ENCODE peak calls at places on chromosomes 7 and 10, in five cellular contexts. G, J, B, M and P are unnamed samples.

GRCh38 chr7:23967949-23968599 is 258.1 kb downstream of the STK31 start:
- DNase-seq in G (no peak), J (no peak), B (no peak), M (no peak), P (no peak)

GRCh38 chr7:158023157-158023556 is 564.5 kb downstream of the PTPRN2 start:
- DNase-seq in G (no peak), J (no peak), B (no peak), M (no peak), P (no peak)

GRCh38 chr7:99563650-99564049 is 5.2 kb downstream of the ZNF655 start:
- DNase-seq in G (no peak), J (no peak), B (peak), M (no peak), P (no peak)

GRCh38 chr7:20316706-20317105 is 14.0 kb upstream of the ITGB8 start:
- DNase-seq in G (no peak), J (no peak), B (no peak), M (no peak), P (no peak)

GRCh38 chr10:96371356-96371755 is 12.6 kb upstream of the OPALIN start:
- DNase-seq in G (no peak), J (no peak), B (no peak), M (no peak), P (no peak)

GRCh38 chr7:89623018-89623672 is 531.1 kb upstream of the STEAP1 start:
- DNase-seq in G (peak), J (no peak), B (peak), M (no peak), P (peak)

GRCh38 chr10:102451105-102451969 is at the start of gene C10orf95:
- DNase-seq in G (no peak), J (no peak), B (no peak), M (no peak), P (no peak)

GRCh38 chr7:2138146-2138765 is 94.5 kb downstream of the MAD1L1 start:
- DNase-seq in G (no peak), J (no peak), B (no peak), M (no peak), P (no peak)

GRCh38 chr7:90574136-90574819 is 21.8 kb upstream of the CDK14 start:
- DNase-seq in G (no peak), J (no peak), B (no peak), M (no peak), P (no peak)

GRCh38 chr10:78416031-78416800 is 382.6 kb downstream of the RPS24 start:
- DNase-seq in G (peak), J (no peak), B (no peak), M (no peak), P (no peak)

GRCh38 chr7:130611206-130611605 is 57.3 kb downstream of the COPG2 start:
- DNase-seq in G (no peak), J (no peak), B (no peak), M (no peak), P (no peak)

GRCh38 chr7:138002828-138003189 is 923 bp upstream of the CREB3L2 start:
- DNase-seq in G (no peak), J (no peak), B (no peak), M (no peak), P (no peak)

GRCh38 chr10:78041170-78042057 is 7.8 kb downstream of the RPS24 start:
- DNase-seq in G (no peak), J (no peak), B (no peak), M (no peak), P (no peak)

GRCh38 chr7:128867241-128867640 is 4.6 kb downstream of the ATP6V1F start:
- DNase-seq in G (no peak), J (no peak), B (no peak), M (no peak), P (no peak)

GRCh38 chr10:133159611-133159949 is 439 bp upstream of the KNDC1 start:
- DNase-seq in G (no peak), J (no peak), B (no peak), M (no peak), P (no peak)

GRCh38 chr7:90262438-90262837 is 17.5 kb downstream of the CFAP69 start:
- DNase-seq in G (no peak), J (no peak), B (peak), M (no peak), P (peak)

GRCh38 chr10:20641605-20642004 is 255.5 kb downstream of the NEBL start:
- DNase-seq in G (no peak), J (no peak), B (no peak), M (no peak), P (no peak)

GRCh38 chr10:13335881-13336280 is 12.2 kb downstream of the SEPHS1 start:
- DNase-seq in G (no peak), J (no peak), B (no peak), M (no peak), P (no peak)

GRCh38 chr7:151277631-151278030 is 29.1 kb upstream of the SMARCD3 start:
- DNase-seq in G (no peak), J (no peak), B (no peak), M (no peak), P (no peak)

GRCh38 chr7:1313591-1313990 is 80.9 kb downstream of the UNCX start:
- DNase-seq in G (no peak), J (no peak), B (no peak), M (no peak), P (no peak)

GRCh38 chr10:73577788-73578187 is 13.4 kb downstream of the USP54 start:
- DNase-seq in G (no peak), J (peak), B (no peak), M (no peak), P (peak)

GRCh38 chr10:86283466-86284287 is 82.9 kb downstream of the GRID1 start:
- DNase-seq in G (peak), J (no peak), B (no peak), M (no peak), P (no peak)

GRCh38 chr7:109246330-109247077 is 676.8 kb downstream of the DNAJB9 start:
- DNase-seq in G (no peak), J (no peak), B (no peak), M (no peak), P (no peak)

GRCh38 chr7:106583133-106583532 is 77.8 kb downstream of the CCDC71L start:
- DNase-seq in G (no peak), J (no peak), B (no peak), M (no peak), P (no peak)

GRCh38 chr10:110005716-110006115 is 2.1 kb upstream of the ADD3 start:
- DNase-seq in G (peak), J (peak), B (peak), M (no peak), P (no peak)

GRCh38 chr10:18523858-18524257 is 127.5 kb downstream of the NSUN6 start:
- DNase-seq in G (no peak), J (no peak), B (no peak), M (no peak), P (no peak)

GRCh38 chr7:7176421-7177043 is 5.8 kb upstream of the C1GALT1 start:
- DNase-seq in G (no peak), J (no peak), B (peak), M (no peak), P (no peak)

GRCh38 chr7:11130601-11131000 is 156.9 kb downstream of the PHF14 start:
- DNase-seq in G (no peak), J (no peak), B (no peak), M (no peak), P (no peak)

GRCh38 chr10:79130846-79131245 is 62.1 kb downstream of the ZMIZ1 start:
- DNase-seq in G (peak), J (no peak), B (no peak), M (no peak), P (peak)

GRCh38 chr10:121324678-121325213 is 273.5 kb downstream of the FGFR2 start:
- DNase-seq in G (no peak), J (no peak), B (peak), M (no peak), P (peak)

GRCh38 chr10:86401588-86402282 is 35.1 kb upstream of the GRID1 start:
- DNase-seq in G (no peak), J (no peak), B (peak), M (no peak), P (peak)

GRCh38 chr10:84395581-84395980 is 67.2 kb downstream of the CCSER2 start:
- DNase-seq in G (no peak), J (no peak), B (no peak), M (no peak), P (no peak)